ENCODE peak calls at places on chromosomes 11 and 22, in six cellular contexts. C, T, E, S, X and W are unnamed samples.

GRCh38 chr11:31455177-31455576 is 54.2 kb downstream of the IMMP1L start:
- DNase-seq in S (no peak), T (no peak), E (no peak), C (no peak), X (no peak), W (no peak)

GRCh38 chr22:23888615-23889401 is 5.4 kb upstream of the MIF start:
- DNase-seq in E (no peak), C (no peak), X (peak; percentile 45), T (no peak), S (no peak), W (no peak)

GRCh38 chr11:63573881-63574855 is 11.0 kb upstream of the PLAAT2 start:
- DNase-seq in T (no peak), S (no peak), C (no peak), X (no peak), E (no peak), W (no peak)

GRCh38 chr11:128903248-128904041 is 12.3 kb downstream of the KCNJ5 start:
- DNase-seq in E (peak; percentile 23), S (no peak), X (peak; percentile 50), C (no peak), T (no peak), W (no peak)

GRCh38 chr11:92739020-92739419 is 230.4 kb upstream of the MTNR1B start:
- DNase-seq in X (no peak), T (no peak), C (peak; percentile 7), S (no peak), E (no peak), W (no peak)

GRCh38 chr22:17590586-17590985 is 27.3 kb downstream of the SLC25A18 start:
- DNase-seq in T (no peak), C (no peak), E (no peak), X (no peak), S (no peak), W (no peak)

GRCh38 chr11:74468521-74469280 is 1.4 kb upstream of the KCNE3 start:
- DNase-seq in E (no peak), X (no peak), T (no peak), C (no peak), S (no peak), W (no peak)

GRCh38 chr11:1401656-1402221 is 12.0 kb downstream of the BRSK2 start:
- DNase-seq in T (peak; percentile 65), E (peak; percentile 97), S (no peak), C (no peak), X (peak; percentile 93), W (peak; percentile 79)

GRCh38 chr11:19441752-19442553 is 201.2 kb upstream of the E2F8 start:
- DNase-seq in C (peak; percentile 82), T (peak; percentile 66), E (no peak), S (peak; percentile 77), X (no peak), W (no peak)

GRCh38 chr11:47415949-47416472 is 7.6 kb downstream of the SLC39A13 start:
- DNase-seq in S (no peak), C (no peak), E (no peak), T (no peak), X (peak; percentile 29), W (no peak)

GRCh38 chr11:69943066-69943465 is 123.8 kb upstream of the FGF3 start:
- DNase-seq in S (no peak), T (peak; percentile 12), C (no peak), X (no peak), E (no peak), W (no peak)

GRCh38 chr22:23231471-23232093 is 51.3 kb downstream of the BCR start:
- DNase-seq in E (no peak), C (no peak), T (no peak), S (no peak), X (no peak), W (no peak)

GRCh38 chr11:130772266-130773227 is 143.7 kb downstream of the SNX19 start:
- DNase-seq in X (no peak), C (peak; percentile 91), S (no peak), T (no peak), E (no peak), W (no peak)

GRCh38 chr11:2921261-2921660 is 8.0 kb downstream of the PHLDA2 start:
- DNase-seq in C (no peak), E (no peak), X (no peak), S (no peak), T (no peak), W (no peak)

GRCh38 chr11:94549166-94549565 is 5.4 kb downstream of the FUT4 start:
- DNase-seq in S (no peak), E (no peak), X (no peak), C (no peak), T (no peak), W (no peak)

GRCh38 chr11:65433657-65434056 is 11.1 kb downstream of the NEAT1 start:
- DNase-seq in C (no peak), X (no peak), E (no peak), S (no peak), T (no peak), W (no peak)

GRCh38 chr22:21765909-21766529 is 30.4 kb upstream of the YPEL1 start:
- DNase-seq in S (no peak), T (no peak), X (no peak), C (no peak), E (no peak), W (no peak)

GRCh38 chr11:129368889-129369672 is 6.6 kb upstream of the BARX2 start:
- DNase-seq in E (no peak), S (no peak), C (no peak), T (no peak), X (no peak), W (no peak)

GRCh38 chr11:71200761-71201160 is 51.6 kb downstream of the SHANK2 start:
- DNase-seq in E (no peak), X (no peak), S (no peak), C (no peak), T (no peak), W (no peak)

DNA sequence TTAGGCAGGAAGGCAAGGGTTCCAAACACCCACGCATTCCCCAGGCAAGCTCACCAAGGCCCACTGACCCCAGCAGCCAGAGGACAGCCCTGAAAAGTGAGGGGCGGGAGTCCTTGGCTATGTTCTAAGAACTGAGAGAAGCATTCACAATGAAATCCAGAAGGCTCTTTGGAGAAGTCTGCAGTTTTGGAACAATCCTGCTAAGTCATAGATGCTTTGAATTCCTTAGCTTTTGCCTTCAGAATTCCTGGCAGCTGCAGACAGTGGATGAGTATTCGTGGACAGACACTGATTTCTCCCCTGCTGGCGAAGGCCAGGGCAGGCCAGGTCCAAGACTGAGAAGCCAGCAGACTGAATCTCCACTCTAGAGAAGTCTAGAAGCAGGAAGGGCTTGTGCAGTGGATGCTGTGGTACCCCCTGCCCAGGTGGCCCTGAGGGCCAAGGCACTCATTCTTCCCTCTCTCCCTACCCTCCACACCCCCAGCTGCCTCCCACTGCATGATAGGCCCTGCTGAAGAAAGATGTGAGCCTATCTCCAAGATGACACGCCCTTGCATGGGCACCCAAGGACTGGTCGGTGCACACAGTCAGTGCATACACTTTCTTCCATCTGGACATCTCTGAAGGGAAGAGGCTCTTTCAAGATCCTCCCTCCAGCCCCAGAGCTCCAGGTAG is 133.2 kb upstream of the TEAD1 start:
- DNase-seq in X (peak; percentile 26), T (no peak), C (peak; percentile 83), E (no peak), S (no peak), W (no peak)
- TF ChIP-seq CTCF in X (no peak), T (no peak), C (peak; percentile 65), E (no peak), S (no peak), W (no peak)

GRCh38 chr11:13220148-13220547 is 57.4 kb upstream of the BMAL1 start:
- DNase-seq in S (no peak), C (no peak), T (peak; percentile 51), E (no peak), X (no peak), W (no peak)

GRCh38 chr11:13221722-13222121 is 55.9 kb upstream of the BMAL1 start:
- DNase-seq in T (no peak), E (no peak), S (no peak), C (no peak), X (peak; percentile 56), W (no peak)

GRCh38 chr11:13215157-13215556 is 62.4 kb upstream of the BMAL1 start:
- DNase-seq in T (no peak), E (no peak), X (no peak), C (peak; percentile 34), S (no peak), W (no peak)

GRCh38 chr11:13214276-13214865 is 63.2 kb upstream of the BMAL1 start:
- DNase-seq in C (no peak), E (no peak), S (no peak), X (no peak), T (no peak), W (no peak)

GRCh38 chr11:13216019-13217006 is 61.3 kb upstream of the BMAL1 start:
- DNase-seq in T (no peak), C (peak; percentile 85), S (no peak), X (peak; percentile 61), E (no peak), W (no peak)
- TF ChIP-seq CTCF in T (no peak), C (no peak), S (no peak), X (no peak), E (no peak), W (no peak)

DNA sequence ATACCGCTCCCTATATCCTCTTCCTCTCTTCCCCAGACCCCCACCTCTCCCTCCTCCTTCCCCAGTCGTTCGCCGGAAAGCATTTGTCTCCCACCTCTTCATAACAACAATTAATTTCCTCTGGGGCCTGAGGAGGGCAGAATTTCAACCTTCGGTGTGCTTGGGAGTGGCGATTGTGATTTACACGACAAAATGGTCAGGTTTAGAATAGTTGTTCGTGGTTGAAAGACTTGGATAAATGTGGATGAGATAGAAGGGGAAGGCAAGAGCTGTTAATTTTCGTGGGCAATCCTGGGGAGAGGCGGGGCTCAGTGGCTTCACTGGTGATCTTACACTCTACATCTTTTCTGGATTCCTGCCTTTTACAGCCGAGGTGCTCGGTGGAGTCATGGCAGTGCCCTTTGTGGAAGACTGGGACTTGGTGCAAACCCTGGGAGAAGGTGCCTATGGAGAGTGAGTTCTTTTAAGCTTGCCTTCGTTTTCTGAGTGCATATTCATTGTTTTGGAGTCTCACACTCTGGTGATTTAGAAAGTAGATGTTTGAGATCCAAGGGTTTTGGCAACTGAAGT is 1.5 kb downstream of the CHEK1 start:
- DNase-seq in X (no peak), C (no peak), S (peak; percentile 18), E (no peak), T (no peak), W (no peak)
- TF ChIP-seq CTCF in X (peak; percentile 48), C (peak; percentile 17), S (peak; percentile 40), E (no peak), T (peak; percentile 65), W (peak; percentile 38)

GRCh38 chr11:75577198-75577597 is 15.1 kb downstream of the SERPINH1 start:
- DNase-seq in C (no peak), T (peak; percentile 72), E (peak; percentile 71), X (peak; percentile 59), S (no peak), W (no peak)
- TF ChIP-seq CTCF in C (peak; percentile 68), T (peak; percentile 63), E (peak; percentile 49), X (peak; percentile 60), S (peak; percentile 52), W (peak; percentile 59)